ENCODE peak calls at places on chromosome 21, in seven cellular contexts. K, Q, B, D, U, W and J are unnamed samples.
A peak's percentile ranks its signal among the peaks of the same experiment; 100 is the strongest.

GRCh38 chr21:41369915-41370839 is 8.3 kb downstream of the MX2 start:
- DNase-seq in K (no peak), Q (no peak), B (no peak), D (no peak), U (no peak), W (peak; percentile 44), J (peak; percentile 71)

GRCh38 chr21:18384771-18385170 is 18.8 kb downstream of the TMPRSS15 start:
- DNase-seq in K (no peak), Q (no peak), B (peak; percentile 37), D (no peak), U (no peak), W (no peak), J (peak; percentile 3)

GRCh38 chr21:23475518-23476189 is 2131.6 kb downstream of the MRPL39 start:
- DNase-seq in K (no peak), Q (no peak), B (no peak), D (no peak), U (no peak), W (no peak), J (no peak)

GRCh38 chr21:38505654-38506523 is 7.6 kb upstream of the ERG start:
- DNase-seq in K (no peak), Q (peak; percentile 34), B (peak; percentile 51), D (peak; percentile 31), U (peak; percentile 64), W (no peak), J (peak; percentile 46)

GRCh38 chr21:39400173-39400572 is 45.4 kb downstream of the LCA5L start:
- DNase-seq in K (no peak), Q (no peak), B (no peak), D (no peak), U (no peak), W (no peak), J (no peak)

GRCh38 chr21:28687571-28687970 is 305.1 kb downstream of the LTN1 start:
- DNase-seq in K (no peak), Q (no peak), B (no peak), D (no peak), U (no peak), W (no peak), J (no peak)

GRCh38 chr21:45339430-45340405 is 52.0 kb upstream of the POFUT2 start:
- DNase-seq in K (no peak), Q (no peak), B (no peak), D (no peak), U (no peak), W (peak; percentile 18), J (no peak)

GRCh38 chr21:33078907-33079582 is 9.1 kb downstream of the OLIG1 start:
- DNase-seq in K (no peak), Q (no peak), B (no peak), D (peak; percentile 89), U (peak; percentile 68), W (no peak), J (peak; percentile 89)

GRCh38 chr21:26070822-26071425 is 99.6 kb downstream of the APP start:
- DNase-seq in K (no peak), Q (peak; percentile 84), B (no peak), D (no peak), U (peak; percentile 60), W (no peak), J (peak; percentile 57)

GRCh38 chr21:32114434-32115063 is 164.3 kb downstream of the MIS18A start:
- DNase-seq in K (no peak), Q (peak; percentile 8), B (no peak), D (no peak), U (no peak), W (no peak), J (no peak)

GRCh38 chr21:45129231-45129923 is 55.0 kb downstream of the ADARB1 start:
- DNase-seq in K (no peak), Q (no peak), B (peak; percentile 31), D (no peak), U (peak; percentile 64), W (peak; percentile 77), J (no peak)

GRCh38 chr21:37618081-37618480 is 251.5 kb downstream of the DYRK1A start:
- DNase-seq in K (no peak), Q (no peak), B (no peak), D (no peak), U (no peak), W (no peak), J (no peak)

GRCh38 chr21:34888569-34889286 is 160.4 kb downstream of the RUNX1 start:
- DNase-seq in K (peak; percentile 68), Q (peak; percentile 93), B (peak; percentile 92), D (peak; percentile 84), U (peak; percentile 97), W (peak; percentile 96), J (peak; percentile 90)

GRCh38 chr21:33943293-33943692 is 27.7 kb upstream of the ATP5PO start:
- DNase-seq in K (no peak), Q (no peak), B (peak; percentile 48), D (no peak), U (no peak), W (no peak), J (no peak)

GRCh38 chr21:18545908-18546307 is 142.3 kb upstream of the TMPRSS15 start:
- DNase-seq in K (no peak), Q (no peak), B (no peak), D (no peak), U (no peak), W (no peak), J (no peak)

GRCh38 chr21:33801424-33802405 is 113.9 kb downstream of the ATP5PO start:
- DNase-seq in K (no peak), Q (no peak), B (no peak), D (no peak), U (peak; percentile 90), W (no peak), J (peak; percentile 4)

GRCh38 chr21:33854604-33855003 is 61.0 kb downstream of the ATP5PO start:
- DNase-seq in K (no peak), Q (no peak), B (no peak), D (no peak), U (peak; percentile 29), W (no peak), J (no peak)

GRCh38 chr21:45993210-45994085 is 11.9 kb downstream of the COL6A1 start:
- DNase-seq in K (no peak), Q (no peak), B (no peak), D (no peak), U (no peak), W (peak; percentile 60), J (no peak)

GRCh38 chr21:31176725-31177124 is 138.4 kb upstream of the KRTAP19-8 start:
- DNase-seq in K (no peak), Q (no peak), B (no peak), D (no peak), U (no peak), W (no peak), J (no peak)

GRCh38 chr21:36699026-36699545 is at the start of gene SIM2:
- DNase-seq in K (no peak), Q (no peak), B (peak; percentile 72), D (peak; percentile 19), U (peak; percentile 54), W (no peak), J (no peak)

GRCh38 chr21:33642896-33643657 is 776 bp downstream of the ITSN1 start:
- DNase-seq in K (no peak), Q (no peak), B (peak; percentile 63), D (peak; percentile 31), U (peak; percentile 45), W (peak; percentile 68), J (peak; percentile 47)

GRCh38 chr21:25887646-25888321 is 153.0 kb downstream of the GABPA start:
- DNase-seq in K (no peak), Q (no peak), B (no peak), D (no peak), U (no peak), W (no peak), J (no peak)

GRCh38 chr21:38662224-38662568 is 143.5 kb upstream of the ETS2 start:
- DNase-seq in K (no peak), Q (no peak), B (no peak), D (no peak), U (no peak), W (no peak), J (no peak)

GRCh38 chr21:34190576-34191301 is 117.4 kb downstream of the MRPS6 start:
- DNase-seq in K (no peak), Q (no peak), B (no peak), D (no peak), U (no peak), W (no peak), J (no peak)

GRCh38 chr21:44377201-44377921 is 23.9 kb downstream of the TRPM2 start:
- DNase-seq in K (no peak), Q (no peak), B (peak; percentile 33), D (no peak), U (no peak), W (peak; percentile 17), J (no peak)

GRCh38 chr21:25735221-25735894 is 586 bp downstream of the GABPA start:
- DNase-seq in K (peak; percentile 77), Q (peak; percentile 71), B (peak; percentile 85), D (peak; percentile 81), U (peak; percentile 85), W (peak; percentile 93), J (peak; percentile 94)

GRCh38 chr21:16536661-16537359 is 807.0 kb downstream of the USP25 start:
- DNase-seq in K (no peak), Q (no peak), B (no peak), D (no peak), U (peak; percentile 56), W (no peak), J (no peak)

GRCh38 chr21:27219068-27219467 is 252.2 kb upstream of the ADAMTS5 start:
- DNase-seq in K (no peak), Q (no peak), B (no peak), D (no peak), U (peak; percentile 55), W (no peak), J (no peak)

GRCh38 chr21:46388896-46389295 is 64.9 kb downstream of the PCNT start:
- DNase-seq in K (no peak), Q (no peak), B (peak; percentile 19), D (no peak), U (no peak), W (no peak), J (no peak)

GRCh38 chr21:37983336-37984095 is 67.3 kb upstream of the KCNJ6 start:
- DNase-seq in K (no peak), Q (no peak), B (no peak), D (no peak), U (peak; percentile 90), W (no peak), J (no peak)

GRCh38 chr21:43805275-43805800 is 16.0 kb downstream of the RRP1 start:
- DNase-seq in K (no peak), Q (no peak), B (no peak), D (peak; percentile 95), U (no peak), W (no peak), J (peak; percentile 98)

GRCh38 chr21:25913488-25913887 is 178.7 kb downstream of the GABPA start:
- DNase-seq in K (no peak), Q (no peak), B (no peak), D (no peak), U (no peak), W (no peak), J (peak; percentile 40)

GRCh38 chr21:37380349-37381323 is 14.1 kb downstream of the DYRK1A start:
- DNase-seq in K (no peak), Q (no peak), B (peak; percentile 63), D (no peak), U (no peak), W (peak; percentile 39), J (no peak)

GRCh38 chr21:37060296-37060695 is 12.6 kb downstream of the PIGP start:
- DNase-seq in K (no peak), Q (peak; percentile 82), B (peak; percentile 57), D (no peak), U (peak; percentile 91), W (peak; percentile 45), J (no peak)